ENCODE peak calls at places on chromosomes 6 and 20, in ten cellular contexts. Z is A549, E is ovary, B is endothelial cell of umbilical vein, F is breast epithelium, H is heart left ventricle, R is upper lobe of left lung, Y is suprapubic skin, D is Peyer's patch, J is tibial nerve. I is an unnamed sample.
A peak's percentile ranks its signal among the peaks of the same experiment; 100 is the strongest.

GRCh38 chr6:24935753-24936152 is at the start of gene RIPOR2:
- DNase-seq in F (no peak), J (no peak), Y (no peak), R (peak; percentile 84), Z (peak; percentile 3), E (no peak), H (peak; percentile 40), B (no peak), D (peak; percentile 83), I (peak; percentile 21)

GRCh38 chr6:147547369-147547902 is 38.9 kb downstream of the SAMD5 start:
- DNase-seq in D (no peak), Y (no peak), J (no peak), B (no peak), E (peak; percentile 37), H (no peak), R (no peak), F (no peak), Z (no peak), I (no peak)

GRCh38 chr6:89433637-89434499 is 916 bp downstream of the ANKRD6 start:
- DNase-seq in E (peak; percentile 60), Z (no peak), R (peak; percentile 75), H (peak; percentile 23), D (peak; percentile 56), Y (no peak), F (peak; percentile 34), J (no peak), B (no peak), I (peak; percentile 28)

GRCh38 chr20:48783533-48784272 is 44.1 kb downstream of the PREX1 start:
- DNase-seq in E (no peak), R (no peak), J (no peak), H (no peak), Y (no peak), B (no peak), F (no peak), D (no peak), Z (no peak), I (no peak)

GRCh38 chr6:107244082-107244741 is 128.9 kb upstream of the BEND3 start:
- DNase-seq in Z (no peak), Y (no peak), B (no peak), R (no peak), D (no peak), E (no peak), H (no peak), J (no peak), F (no peak), I (no peak)

GRCh38 chr20:49647509-49647908 is 66.2 kb downstream of the B4GALT5 start:
- DNase-seq in J (no peak), F (no peak), D (no peak), Z (peak; percentile 46), E (no peak), Y (no peak), R (no peak), B (no peak), H (no peak), I (no peak)

GRCh38 chr6:157587127-157587729 is 206.2 kb downstream of the ZDHHC14 start:
- DNase-seq in B (no peak), H (no peak), F (no peak), Y (no peak), R (no peak), D (no peak), E (no peak), J (no peak), Z (no peak), I (no peak)

GRCh38 chr6:142302427-142303190 is 802 bp downstream of the ADGRG6 start:
- DNase-seq in Z (peak; percentile 74), F (peak; percentile 36), R (peak; percentile 21), H (no peak), E (no peak), B (peak; percentile 73), J (no peak), Y (no peak), D (no peak), I (no peak)

GRCh38 chr20:49104365-49104648 is 58.2 kb downstream of the CSE1L start:
- DNase-seq in B (no peak), Z (no peak), Y (no peak), H (no peak), F (no peak), D (no peak), E (no peak), J (no peak), R (no peak), I (no peak)

GRCh38 chr6:154567695-154568220 is 57.3 kb upstream of the CNKSR3 start:
- DNase-seq in H (no peak), B (no peak), R (no peak), D (no peak), J (no peak), Z (no peak), E (no peak), Y (no peak), F (no peak), I (no peak)

GRCh38 chr20:8082025-8082424 is 50.0 kb upstream of the PLCB1 start:
- DNase-seq in D (no peak), R (no peak), E (no peak), Z (peak; percentile 45), Y (no peak), B (no peak), F (no peak), H (no peak), J (no peak), I (no peak)

DNA sequence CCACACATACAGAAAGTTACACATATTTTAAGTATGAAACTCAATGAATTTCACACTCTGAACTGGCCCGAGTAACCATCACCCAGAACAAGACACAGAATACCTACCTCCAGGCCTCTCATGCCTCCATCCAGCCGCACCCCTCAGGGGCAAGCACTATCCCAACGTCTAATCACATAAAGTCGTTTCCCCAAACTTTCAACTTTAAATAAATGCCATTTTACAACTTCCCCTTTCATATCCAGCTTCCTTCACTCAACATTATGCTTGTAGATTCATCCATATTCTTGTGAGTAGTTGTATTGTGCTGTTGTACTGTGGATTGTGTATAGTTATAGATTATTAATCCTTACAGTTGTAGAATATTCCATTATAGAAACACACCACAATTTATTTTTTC is 539.1 kb downstream of the CD83 start:
- DNase-seq in H (no peak), F (no peak), R (no peak), B (no peak), E (no peak), Z (no peak), J (no peak), Y (no peak), D (no peak), I (no peak)
- TF ChIP-seq POLR2A in H (no peak), F (no peak), R (no peak), B (no peak), E (no peak), Z (no peak), J (no peak), Y (no peak), D (no peak), I (no peak)

DNA sequence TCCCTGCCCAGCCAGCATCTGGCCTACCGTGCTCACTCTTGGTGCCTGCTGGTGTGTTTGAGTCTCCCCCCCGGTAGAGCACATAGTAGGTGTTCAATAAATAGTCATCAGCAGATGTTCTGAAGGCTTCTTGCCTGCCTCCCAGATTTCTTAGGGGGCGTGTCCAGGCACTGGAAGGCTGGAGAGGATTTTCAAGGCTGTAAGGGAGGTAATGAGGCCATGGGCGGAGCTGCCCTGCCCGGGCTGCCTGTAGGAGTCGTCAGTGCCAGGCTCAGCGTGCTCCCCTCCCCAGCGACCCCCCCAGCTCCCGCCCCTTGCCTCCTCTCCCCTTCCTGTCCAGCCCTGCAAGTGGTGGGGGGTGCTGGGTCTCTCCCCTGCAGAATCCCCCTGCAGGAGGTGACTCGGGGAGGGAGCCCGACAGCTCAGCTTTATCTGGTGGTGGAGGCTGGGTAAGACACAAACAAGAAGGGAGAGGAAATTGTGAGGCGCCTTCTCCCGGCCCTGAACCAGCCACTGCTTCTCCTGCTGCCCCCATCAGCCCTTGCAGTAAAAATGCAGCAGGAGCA is 55.9 kb downstream of the BCAS4 start:
- DNase-seq in F (no peak), Y (no peak), J (no peak), Z (no peak), H (no peak), B (no peak), D (no peak), R (no peak), E (no peak), I (no peak)
- H3K4me1 ChIP-seq in F (peaks cover 10% of the 10 kb centered on the region), Y (peaks cover 36% of the 10 kb centered on the region), J (no peaks in the 10 kb centered on the region), Z (peaks cover 19% of the 10 kb centered on the region), H (peaks cover 11% of the 10 kb centered on the region), B (no peaks in the 10 kb centered on the region), D (no peaks in the 10 kb centered on the region), R (peaks cover 9% of the 10 kb centered on the region), E (peaks cover 14% of the 10 kb centered on the region), I (peaks cover 24% of the 10 kb centered on the region)

GRCh38 chr6:129684323-129684884 is 25.6 kb downstream of the ARHGAP18 start:
- DNase-seq in J (no peak), Y (no peak), D (no peak), E (no peak), B (no peak), H (no peak), R (no peak), F (no peak), Z (no peak), I (peak; percentile 58)

GRCh38 chr6:129685640-129686031 is 24.3 kb downstream of the ARHGAP18 start:
- DNase-seq in F (no peak), Z (no peak), D (no peak), J (no peak), H (no peak), B (no peak), Y (no peak), R (no peak), E (no peak), I (no peak)

GRCh38 chr6:129684903-129685639 is 24.9 kb downstream of the ARHGAP18 start:
- DNase-seq in E (no peak), F (no peak), B (no peak), Z (no peak), D (no peak), J (no peak), Y (no peak), R (no peak), H (no peak), I (peak; percentile 58)

GRCh38 chr6:129680633-129681032 is 29.3 kb downstream of the ARHGAP18 start:
- DNase-seq in J (no peak), R (no peak), Y (no peak), Z (no peak), D (no peak), B (no peak), F (no peak), H (no peak), E (no peak), I (no peak)

DNA sequence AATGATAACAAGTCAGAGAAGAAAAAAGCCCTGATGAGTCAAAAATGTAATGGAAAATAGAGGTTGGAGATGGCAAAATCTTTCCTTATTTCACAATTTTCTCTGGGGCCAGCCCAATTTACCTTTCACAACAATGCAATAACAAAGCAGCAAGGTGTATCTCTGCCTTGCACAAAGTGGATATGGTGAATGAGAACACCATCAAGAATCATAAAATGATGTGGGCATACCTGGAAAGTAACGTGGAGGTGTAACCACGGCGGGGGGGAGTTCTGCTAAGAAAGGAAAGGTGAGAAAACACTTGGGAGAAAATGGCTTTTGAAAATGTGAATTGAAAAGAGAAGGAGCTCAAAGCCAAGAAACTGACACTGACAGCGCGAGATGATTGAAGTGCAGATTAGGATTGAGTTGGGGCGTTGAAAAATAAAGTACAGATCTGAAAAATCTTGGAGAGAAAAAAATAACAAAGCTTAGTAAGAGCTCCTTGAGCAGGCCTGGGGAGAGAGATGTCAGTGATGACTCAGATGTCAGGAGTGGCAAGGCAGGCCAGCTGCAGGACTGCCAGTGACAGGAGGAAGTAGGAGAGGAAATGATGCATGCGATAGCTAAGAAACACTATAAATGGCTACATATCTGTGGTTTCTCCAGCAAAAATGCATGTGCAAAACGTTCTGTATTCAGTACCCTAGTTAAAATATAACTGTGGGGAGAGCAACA is 26.2 kb downstream of the ARHGAP18 start:
- DNase-seq in B (peak; percentile 97), E (no peak), R (peak; percentile 90), D (peak; percentile 79), F (peak; percentile 66), Y (no peak), J (peak; percentile 44), H (peak; percentile 71), Z (peak; percentile 86), I (peak; percentile 65)
- H3K4me3 ChIP-seq in B (no peak overlapping the region), E (no peak overlapping the region), R (no peak overlapping the region), D (no peak overlapping the region), F (no peak overlapping the region), Y (no peak overlapping the region), J (no peak overlapping the region), H (no peak overlapping the region), Z (no peak overlapping the region), I (no peak overlapping the region)

GRCh38 chr20:16574656-16575355 is 1.6 kb upstream of the KIF16B start:
- DNase-seq in J (peak; percentile 75), Z (peak; percentile 94), E (peak; percentile 91), F (peak; percentile 67), R (peak; percentile 83), Y (peak; percentile 93), H (peak; percentile 93), D (peak; percentile 73), B (peak; percentile 83), I (peak; percentile 94)
- TF ChIP-seq POLR2A in J (peak; percentile 65), Z (peak; percentile 69), E (no peak), F (no peak), R (no peak), Y (no peak), H (no peak), D (peak; percentile 55), B (no peak), I (peak; percentile 33)

I was measured in body of pancreas.